ENCODE peak calls at places on chromosomes 1 and 21, in seven cellular contexts. Z is right lobe of liver, H is neural progenitor cell, E is NT2/D1, Q is mammary epithelial cell, R is RWPE2, M is upper lobe of right lung. X is an unnamed sample. For H3K4me1, the result is how much of the 10 kb centered on the place peaks cover.

GRCh38 chr1:2251363-2251762 is 23.2 kb downstream of the SKI start:
- DNase-seq in M (no peak), H (no peak), E (no peak), Q (no peak), R (no peak), Z (no peak), X (no peak)

GRCh38 chr1:154325583-154326545 is 539 bp downstream of the ATP8B2 start:
- DNase-seq in H (peak), Q (peak), M (no peak), Z (peak), R (no peak), E (peak), X (peak)

GRCh38 chr21:45983981-45984551 is 2.5 kb downstream of the COL6A1 start:
- DNase-seq in M (peak), H (no peak), Z (peak), Q (no peak), R (peak), E (no peak), X (no peak)

GRCh38 chr1:60108223-60108622 is 34.7 kb upstream of the C1orf87 start:
- DNase-seq in E (no peak), R (no peak), M (no peak), Q (no peak), Z (no peak), H (no peak), X (no peak)

GRCh38 chr1:2833454-2834145 is 32.1 kb upstream of the TTC34 start:
- DNase-seq in R (peak), E (no peak), Z (peak), H (no peak), M (no peak), Q (no peak), X (no peak)

GRCh38 chr1:43783671-43784205 is 76.4 kb downstream of the ST3GAL3 start:
- DNase-seq in E (no peak), H (no peak), Q (peak), M (no peak), R (peak), Z (no peak), X (no peak)

GRCh38 chr1:14961661-14962267 is 191.8 kb upstream of the TMEM51 start:
- DNase-seq in E (no peak), M (no peak), Q (no peak), Z (no peak), H (peak), R (no peak), X (no peak)

GRCh38 chr1:60916926-60917325 is 165.4 kb upstream of the NFIA start:
- DNase-seq in M (no peak), Z (no peak), R (no peak), E (no peak), Q (no peak), H (peak), X (no peak)

GRCh38 chr1:172719694-172720138 is 60.8 kb downstream of the FASLG start:
- DNase-seq in H (peak), Z (no peak), M (no peak), R (no peak), Q (no peak), E (peak), X (no peak)

GRCh38 chr1:92854386-92854785 is 22.5 kb downstream of the RPL5 start:
- DNase-seq in E (no peak), Z (no peak), H (no peak), Q (no peak), M (no peak), R (no peak), X (no peak)

GRCh38 chr1:167528057-167528705 is 9.9 kb upstream of the CD247 start:
- DNase-seq in M (no peak), E (no peak), Q (no peak), Z (no peak), H (no peak), R (no peak), X (no peak)

GRCh38 chr1:180925471-180926051 is 12.9 kb downstream of the KIAA1614 start:
- DNase-seq in H (peak), E (no peak), M (no peak), R (no peak), Q (no peak), Z (peak), X (no peak)

GRCh38 chr1:161725888-161726630 is 4.7 kb downstream of the FCRLB start:
- DNase-seq in H (peak), Q (peak), Z (peak), E (peak), R (peak), M (peak), X (peak)

GRCh38 chr1:227955808-227956207 is 8.1 kb upstream of the WNT9A start:
- DNase-seq in H (no peak), Z (no peak), Q (no peak), M (no peak), E (no peak), R (no peak), X (no peak)

GRCh38 chr1:210123383-210123782 is 109.2 kb upstream of the SERTAD4 start:
- DNase-seq in M (no peak), H (no peak), E (no peak), Z (no peak), R (no peak), Q (no peak), X (no peak)

GRCh38 chr1:80384037-80384830 is 1377.7 kb upstream of the ADGRL4 start:
- DNase-seq in Q (peak), R (no peak), E (no peak), M (no peak), H (no peak), Z (no peak), X (no peak)

GRCh38 chr1:14964698-14965055 is 188.9 kb upstream of the TMEM51 start:
- DNase-seq in M (no peak), Z (no peak), E (no peak), Q (no peak), H (no peak), R (no peak), X (no peak)

GRCh38 chr1:2382621-2383361 is 8.6 kb downstream of the MORN1 start:
- DNase-seq in E (peak), Q (peak), H (peak), M (peak), R (peak), Z (peak), X (peak)

GRCh38 chr1:3910049-3910731 is 10.1 kb upstream of the C1orf174 start:
- DNase-seq in H (no peak), Q (no peak), Z (peak), M (no peak), E (no peak), R (peak), X (peak)

GRCh38 chr1:38004284-38005101 is 821 bp downstream of the FHL3 start:
- DNase-seq in E (no peak), R (no peak), Z (peak), M (peak), H (peak), Q (no peak), X (no peak)

GRCh38 chr1:64195089-64195410 is 8.4 kb upstream of the UBE2U start:
- DNase-seq in R (no peak), Z (no peak), E (no peak), M (no peak), H (no peak), Q (no peak), X (no peak)

GRCh38 chr1:54850737-54851136 is 36.3 kb downstream of the DHCR24 start:
- DNase-seq in M (no peak), Q (peak), E (no peak), H (no peak), R (no peak), Z (no peak), X (no peak)

GRCh38 chr1:19384113-19384512 is 72.0 kb downstream of the SLC66A1 start:
- DNase-seq in H (no peak), E (no peak), Q (no peak), M (no peak), Z (no peak), R (no peak), X (peak)

GRCh38 chr1:11065796-11066195 is 6.0 kb upstream of the SRM start:
- DNase-seq in M (no peak), H (no peak), Q (no peak), E (no peak), R (no peak), Z (no peak), X (no peak)

GRCh38 chr1:32349211-32349708 is 13.0 kb downstream of the FAM229A start:
- DNase-seq in E (no peak), H (no peak), Z (peak), R (no peak), M (peak), Q (no peak), X (no peak)

GRCh38 chr1:32321712-32322291 is 14.2 kb downstream of the MARCKSL1 start:
- DNase-seq in H (no peak), R (no peak), Z (no peak), Q (no peak), E (no peak), M (no peak), X (peak)

GRCh38 chr21:19853061-19853460 is 1145.1 kb upstream of the NCAM2 start:
- DNase-seq in E (no peak), H (no peak), Z (no peak), M (peak), R (peak), Q (no peak), X (peak)

GRCh38 chr1:165580931-165581871 is 37.4 kb downstream of the LRRC52 start:
- DNase-seq in R (no peak), Q (peak), H (no peak), E (no peak), Z (no peak), M (no peak), X (no peak)

GRCh38 chr1:210321131-210321530 is 7.6 kb upstream of the HHAT start:
- DNase-seq in E (no peak), M (no peak), H (peak), Q (no peak), Z (no peak), R (no peak), X (no peak)

GRCh38 chr1:17523487-17524029 is 15.9 kb upstream of the ARHGEF10L start:
- DNase-seq in Z (no peak), H (no peak), R (no peak), Q (no peak), E (no peak), M (no peak), X (no peak)

GRCh38 chr1:94994805-94995204 is 67.9 kb upstream of the CNN3 start:
- DNase-seq in R (no peak), H (no peak), M (no peak), E (no peak), Z (no peak), Q (no peak), X (no peak)

GRCh38 chr1:165143437-165144065 is 213.0 kb downstream of the LMX1A start:
- DNase-seq in H (peak), R (no peak), M (no peak), Z (no peak), E (no peak), Q (peak), X (peak)

GRCh38 chr1:32180186-32181060 is 948 bp downstream of the TXLNA start:
- DNase-seq in R (no peak), Q (peak), H (peak), M (peak), E (no peak), Z (peak), X (peak)

GRCh38 chr21:26042181-26042876 is 128.2 kb downstream of the APP start:
- DNase-seq in H (no peak), E (no peak), Q (no peak), Z (no peak), R (no peak), M (no peak), X (no peak)

GRCh38 chr21:26043891-26044290 is 126.7 kb downstream of the APP start:
- DNase-seq in Q (no peak), Z (no peak), R (no peak), H (no peak), M (no peak), E (no peak), X (no peak)

GRCh38 chr21:26047279-26047967 is 123.1 kb downstream of the APP start:
- DNase-seq in R (no peak), M (no peak), Q (no peak), E (no peak), Z (peak), H (no peak), X (no peak)

GRCh38 chr21:26041441-26042180 is 129.0 kb downstream of the APP start:
- DNase-seq in Z (no peak), E (no peak), Q (peak), M (no peak), R (no peak), H (no peak), X (no peak)
- H3K4me3 ChIP-seq in Z (no peak), E (no peak), Q (no peak), M (no peak), R (no peak), H (no peak), X (no peak)

GRCh38 chr21:16258834-16259611 is 529.2 kb downstream of the USP25 start:
- DNase-seq in R (no peak), M (no peak), E (no peak), Q (no peak), Z (no peak), H (no peak), X (no peak)

GRCh38 chr21:16269497-16269896 is 539.7 kb downstream of the USP25 start:
- DNase-seq in R (no peak), E (no peak), M (no peak), Q (no peak), Z (no peak), H (no peak), X (no peak)

GRCh38 chr21:16262109-16262508 is 532.3 kb downstream of the USP25 start:
- DNase-seq in E (no peak), H (no peak), Z (no peak), M (no peak), Q (no peak), R (no peak), X (no peak)

DNA sequence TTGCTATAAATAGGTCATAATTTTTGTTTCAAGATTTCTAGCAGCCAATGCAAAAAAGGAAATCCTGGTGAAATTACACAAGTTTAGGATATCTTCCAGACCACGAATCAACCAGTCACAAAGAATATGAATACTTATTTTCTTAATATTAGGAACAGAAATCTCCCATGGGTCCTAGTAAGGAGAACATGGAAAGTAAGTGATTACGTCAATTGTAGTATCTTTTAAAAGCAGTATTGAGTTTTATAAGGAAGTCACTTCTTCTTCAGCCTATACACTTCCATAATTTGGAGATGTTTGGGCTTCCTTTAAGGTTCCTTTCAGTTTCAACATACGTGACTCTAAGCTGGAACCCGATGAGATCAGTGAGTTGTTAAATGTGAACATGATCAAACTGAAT is 534.5 kb downstream of the USP25 start:
- DNase-seq in H (no peak), E (no peak), Q (no peak), R (no peak), Z (no peak), M (no peak), X (no peak)
- H3K4me1 ChIP-seq in H (under half), E (under half), Q (under half), R (under half), Z (under half), M (under half), X (under half)

DNA sequence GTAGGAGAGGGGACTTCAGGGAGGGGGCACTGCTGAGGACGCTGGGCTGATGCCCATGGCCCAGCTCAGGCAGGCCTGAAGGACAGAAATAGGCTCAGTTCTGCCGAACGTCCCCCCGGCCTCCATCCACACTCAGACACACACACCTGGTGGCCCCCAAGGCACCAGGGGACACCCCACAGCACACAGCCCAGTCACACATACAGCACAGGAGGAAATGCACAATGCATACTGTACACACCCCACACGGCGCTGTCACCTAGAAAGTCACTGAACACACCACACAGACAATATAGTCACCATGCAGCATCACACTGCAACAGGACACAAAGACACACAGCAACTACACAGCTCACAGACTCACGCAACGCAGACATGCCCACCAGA is 562 bp downstream of the SYTL1 start:
- DNase-seq in E (no peak), R (no peak), Z (no peak), M (no peak), H (no peak), Q (no peak), X (no peak)
- H3K4me3 ChIP-seq in E (peak), R (peak), Z (peak), M (peak), H (peak), Q (peak), X (peak)

GRCh38 chr21:42539931-42540343 is 26.3 kb downstream of the SLC37A1 start:
- DNase-seq in Z (no peak), H (peak), M (peak), E (peak), Q (no peak), R (no peak), X (no peak)

GRCh38 chr21:42540396-42540795 is 26.7 kb downstream of the SLC37A1 start:
- DNase-seq in E (no peak), R (no peak), Q (no peak), M (peak), H (no peak), Z (peak), X (no peak)

GRCh38 chr21:42541174-42541573 is 27.5 kb downstream of the SLC37A1 start:
- DNase-seq in Q (no peak), E (no peak), M (peak), Z (no peak), R (no peak), H (no peak), X (peak)

GRCh38 chr21:42538479-42539275 is 25.0 kb downstream of the SLC37A1 start:
- DNase-seq in E (no peak), H (no peak), Q (no peak), Z (no peak), M (peak), R (no peak), X (peak)

GRCh38 chr21:42539342-42539741 is 25.7 kb downstream of the SLC37A1 start:
- DNase-seq in Q (no peak), Z (peak), H (no peak), E (no peak), R (no peak), M (peak), X (peak)
- H3K4me1 ChIP-seq in Q (under half), Z (under half), H (under half), E (under half), R (under half), M (under half), X (under half)